ENCODE peak calls at places on chromosomes 11 and 22, in seven cellular contexts. P is GM06990, G is fibroblast of villous mesenchyme, B is fibroblast of lung, J is AG04450, V is cardiac fibroblast, W is BJ. A is an unnamed sample.

GRCh38 chr11:34449013-34449412 is 10.3 kb downstream of the CAT start:
- DNase-seq in P (no peak), G (no peak), B (no peak), J (no peak), V (no peak), W (no peak), A (no peak)

GRCh38 chr22:19998991-19999820 is 17.4 kb downstream of the ARVCF start:
- DNase-seq in P (no peak), G (peak), B (peak), J (no peak), V (no peak), W (no peak), A (no peak)

GRCh38 chr11:94196363-94196762 is 67.7 kb downstream of the PANX1 start:
- DNase-seq in P (no peak), G (peak), B (peak), J (no peak), V (no peak), W (no peak), A (no peak)

GRCh38 chr11:72930011-72930410 is 115.8 kb downstream of the ATG16L2 start:
- DNase-seq in P (no peak), G (peak), B (peak), J (no peak), V (peak), W (no peak), A (no peak)

GRCh38 chr22:43897751-43898261 is 6.0 kb upstream of the PNPLA5 start:
- DNase-seq in P (no peak), G (peak), B (peak), J (no peak), V (peak), W (no peak), A (no peak)

GRCh38 chr22:28094831-28095230 is 175.8 kb upstream of the PITPNB start:
- DNase-seq in P (no peak), G (no peak), B (no peak), J (no peak), V (no peak), W (no peak), A (no peak)

GRCh38 chr11:9250139-9250582 is 15.0 kb downstream of the DENND5A start:
- DNase-seq in P (peak), G (no peak), B (peak), J (no peak), V (peak), W (no peak), A (peak)

GRCh38 chr22:49230194-49230577 is 597.5 kb downstream of the BRD1 start:
- DNase-seq in P (no peak), G (no peak), B (no peak), J (no peak), V (no peak), W (no peak), A (no peak)

GRCh38 chr11:108923413-108923812 is 258.5 kb downstream of the DDX10 start:
- DNase-seq in P (no peak), G (no peak), B (no peak), J (no peak), V (no peak), W (no peak), A (no peak)

GRCh38 chr11:102666331-102666957 is 39.1 kb downstream of the MMP27 start:
- DNase-seq in P (no peak), G (peak), B (peak), J (peak), V (peak), W (no peak), A (peak)

GRCh38 chr11:112173152-112173551 is 2.2 kb upstream of the BCO2 start:
- DNase-seq in P (no peak), G (no peak), B (no peak), J (no peak), V (no peak), W (no peak), A (no peak)

GRCh38 chr11:82754410-82754809 is 20.7 kb upstream of the FAM181B start:
- DNase-seq in P (no peak), G (no peak), B (peak), J (no peak), V (no peak), W (no peak), A (no peak)

GRCh38 chr11:108019870-108020540 is 11.3 kb downstream of the CUL5 start:
- DNase-seq in P (no peak), G (peak), B (peak), J (no peak), V (peak), W (no peak), A (no peak)

GRCh38 chr22:29201722-29202230 is 3.9 kb upstream of the EMID1 start:
- DNase-seq in P (no peak), G (no peak), B (no peak), J (no peak), V (no peak), W (no peak), A (no peak)

GRCh38 chr22:19644314-19645223 is 69.7 kb upstream of the SEPTIN5 start:
- DNase-seq in P (no peak), G (peak), B (no peak), J (no peak), V (no peak), W (no peak), A (no peak)

GRCh38 chr11:87600938-87601337 is 563.2 kb downstream of the TMEM135 start:
- DNase-seq in P (no peak), G (no peak), B (peak), J (no peak), V (no peak), W (no peak), A (no peak)

GRCh38 chr11:82756765-82757650 is 23.3 kb upstream of the FAM181B start:
- DNase-seq in P (no peak), G (no peak), B (no peak), J (no peak), V (no peak), W (no peak), A (no peak)

GRCh38 chr11:67405688-67406339 is 1.9 kb downstream of the TBC1D10C start:
- DNase-seq in P (no peak), G (no peak), B (no peak), J (no peak), V (no peak), W (no peak), A (no peak)
- H3K4me3 ChIP-seq in P (no peak), G (no peak), B (no peak), J (no peak), V (no peak), W (no peak), A (no peak)

DNA sequence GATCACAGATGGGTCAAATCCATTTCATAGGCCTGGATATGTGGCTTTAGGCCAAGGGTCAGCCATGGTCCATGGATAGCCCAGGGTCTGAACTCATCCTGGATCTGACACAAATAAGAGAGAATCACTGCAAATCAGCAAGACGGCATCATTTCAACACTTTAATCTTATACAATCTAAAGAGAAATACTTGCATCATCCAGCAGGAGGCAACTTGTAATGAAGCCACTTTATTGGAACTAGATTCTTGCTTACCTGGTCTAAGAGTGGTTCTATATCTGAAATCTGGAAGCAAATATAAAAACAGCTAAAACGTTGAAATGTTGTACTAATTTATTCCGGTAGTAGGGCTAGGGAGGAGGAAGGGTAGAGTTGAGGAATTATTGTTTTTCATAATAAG is 870.1 kb downstream of the JRKL start:
- DNase-seq in P (no peak), G (no peak), B (no peak), J (no peak), V (no peak), W (no peak), A (no peak)
- TF ChIP-seq CTCF in P (no peak), G (no peak), B (no peak), J (no peak), V (no peak), W (no peak), A (no peak)

DNA sequence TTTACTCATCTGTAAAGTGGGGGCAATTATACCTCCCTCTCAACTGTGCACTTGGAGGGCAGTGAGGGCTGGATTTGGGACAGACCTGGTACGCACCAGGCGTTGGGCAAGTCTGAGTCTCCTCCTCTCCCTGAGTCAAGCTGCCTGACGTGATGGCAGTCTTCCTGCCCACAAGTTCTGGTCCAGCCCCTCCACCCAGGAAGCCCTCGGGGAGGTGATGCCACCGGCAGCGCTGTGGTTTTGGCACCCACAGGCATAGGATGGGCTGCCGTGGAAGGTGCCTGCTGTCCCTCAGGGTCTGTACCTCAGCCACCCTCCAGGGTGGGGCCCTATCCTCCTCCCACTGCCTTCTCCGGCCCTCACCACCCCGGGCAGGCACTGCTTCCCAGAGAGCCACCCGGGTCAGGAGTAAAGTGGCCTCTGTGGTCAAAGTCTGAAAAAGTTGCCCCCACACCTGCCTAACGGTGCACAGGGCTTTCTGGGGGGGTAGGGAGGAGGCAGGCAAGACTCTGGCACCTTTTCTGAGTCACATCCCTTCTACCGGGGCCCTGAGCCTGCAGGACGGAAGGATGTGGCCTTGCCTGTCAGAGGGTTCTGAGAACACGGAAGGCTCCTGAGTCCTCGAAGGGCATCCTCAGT is 6.5 kb upstream of the APOBEC3H start:
- DNase-seq in P (no peak), G (no peak), B (no peak), J (no peak), V (no peak), W (no peak), A (no peak)
- H3K4me3 ChIP-seq in P (no peak), G (no peak), B (no peak), J (no peak), V (no peak), W (no peak), A (no peak)

DNA sequence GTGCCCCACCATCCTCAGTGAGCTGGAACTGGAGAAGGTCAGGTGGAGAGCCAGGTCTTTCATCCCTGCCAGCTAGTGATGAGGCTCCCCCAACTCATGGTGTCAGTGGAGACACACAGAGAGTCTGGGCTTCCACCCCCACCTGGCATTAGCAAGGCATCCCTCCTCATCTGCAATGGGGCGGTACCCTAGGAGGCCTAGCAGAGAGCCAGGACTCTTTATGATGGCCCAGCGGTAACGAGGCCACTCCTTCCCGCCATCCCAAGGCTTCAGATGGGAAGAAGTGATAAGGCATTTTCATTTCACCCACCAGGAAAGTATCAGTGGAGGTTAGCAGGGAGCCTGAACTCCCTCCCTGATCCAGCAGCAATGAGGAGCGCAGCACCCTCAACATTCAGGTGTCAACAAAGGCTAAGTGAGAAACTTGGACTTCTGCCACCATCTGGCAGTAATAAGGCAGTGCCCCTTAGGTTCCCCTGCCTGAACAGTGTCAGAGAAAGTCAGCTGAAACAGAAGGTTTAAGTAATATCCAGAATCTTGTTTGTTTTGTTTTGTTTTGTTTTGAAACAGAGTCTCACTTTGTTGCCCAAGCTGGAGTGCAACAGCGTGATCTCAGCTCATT is 40.5 kb upstream of the FBLN1 start:
- DNase-seq in P (no peak), G (peak), B (no peak), J (no peak), V (no peak), W (no peak), A (no peak)
- TF ChIP-seq CTCF in P (peak), G (peak), B (no peak), J (no peak), V (no peak), W (no peak), A (no peak)

GRCh38 chr11:75582461-75582934 is 20.4 kb downstream of the SERPINH1 start:
- DNase-seq in P (no peak), G (no peak), B (no peak), J (no peak), V (no peak), W (no peak), A (no peak)
- H3K4me3 ChIP-seq in P (peak), G (peak), B (peak), J (no peak), V (peak), W (peak), A (peak)

DNA sequence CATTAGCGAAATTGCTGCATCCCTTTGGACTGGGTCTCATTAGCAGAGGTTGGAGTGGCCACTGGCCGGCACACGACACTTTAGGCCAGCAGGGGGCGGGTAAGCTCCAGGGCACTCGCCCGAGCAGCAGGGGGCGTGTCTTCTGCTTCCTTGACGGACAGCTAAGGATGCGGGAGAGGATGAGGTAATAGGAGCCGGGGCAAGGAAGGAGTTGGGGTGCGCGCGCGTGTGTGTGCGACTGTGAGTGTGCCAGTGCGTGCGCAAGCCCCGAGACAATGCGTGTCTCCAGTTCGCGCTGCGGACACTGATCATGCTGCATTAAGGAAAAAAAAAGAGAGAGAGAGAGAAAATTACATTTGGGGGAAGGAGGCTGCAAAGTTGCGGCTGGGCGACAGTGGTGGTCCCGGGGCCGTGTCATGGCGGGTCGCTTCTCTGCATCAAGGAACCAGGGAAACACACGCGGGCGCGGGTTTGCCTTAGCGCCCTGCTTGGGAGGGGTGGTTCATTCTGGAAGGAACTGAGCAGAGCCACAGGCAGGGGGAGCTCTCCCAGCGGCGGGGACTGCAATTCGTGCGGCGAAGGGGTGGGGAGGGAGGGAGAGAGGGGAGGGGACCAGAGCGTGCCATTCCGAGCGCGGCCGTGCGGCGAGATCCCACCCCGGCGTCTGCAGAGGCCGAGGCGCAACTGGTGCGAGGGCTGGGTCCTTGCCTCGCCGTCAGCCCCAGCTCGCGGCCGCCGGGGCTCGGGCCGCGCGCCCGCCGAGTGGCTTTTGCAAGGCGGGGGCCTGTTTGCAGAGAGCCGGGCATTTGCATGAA is at the start of gene DTX4:
- DNase-seq in P (peak), G (peak), B (peak), J (peak), V (peak), W (peak), A (peak)
- TF ChIP-seq CTCF in P (peak), G (peak), B (peak), J (peak), V (peak), W (peak), A (peak)